ENCODE peak calls at places on chromosomes 5 and 9, in eight cellular contexts. V, R, Z, F, G, N, L and P are unnamed samples.

GRCh38 chr9:26261503-26262330 is 583.5 kb upstream of the TUSC1 start:
- DNase-seq in N (peak), V (no peak), L (peak), R (peak), Z (peak), F (no peak), G (no peak), P (no peak)

GRCh38 chr5:143673676-143674468 is 138.1 kb upstream of the HMHB1 start:
- DNase-seq in Z (peak), G (no peak), N (no peak), V (no peak), R (no peak), L (peak), F (no peak), P (no peak)

GRCh38 chr9:80775515-80775914 is 913.8 kb downstream of the TLE1 start:
- DNase-seq in N (no peak), R (peak), F (no peak), G (no peak), V (no peak), Z (no peak), L (peak), P (no peak)

GRCh38 chr5:21919417-21920022 is 933.6 kb downstream of the CDH12 start:
- DNase-seq in V (no peak), R (peak), N (peak), Z (no peak), G (no peak), F (peak), L (peak), P (no peak)

GRCh38 chr9:119349548-119349947 is 19.7 kb downstream of the BRINP1 start:
- DNase-seq in V (no peak), L (no peak), Z (no peak), R (no peak), G (no peak), F (no peak), N (no peak), P (no peak)

GRCh38 chr9:31629292-31629691 is 755.2 kb upstream of the ACO1 start:
- DNase-seq in F (no peak), L (no peak), R (no peak), V (no peak), G (no peak), Z (no peak), N (no peak), P (no peak)

GRCh38 chr5:178331491-178331981 is 98.9 kb upstream of the PHYKPL start:
- DNase-seq in Z (no peak), F (no peak), N (no peak), V (no peak), G (no peak), R (no peak), L (no peak), P (no peak)

GRCh38 chr5:73030995-73031394 is 75.2 kb downstream of the FCHO2 start:
- DNase-seq in Z (peak), N (peak), F (no peak), V (no peak), L (peak), R (peak), G (no peak), P (no peak)

GRCh38 chr9:69325409-69326212 is 596 bp downstream of the ENTREP1 start:
- DNase-seq in N (no peak), G (no peak), R (no peak), Z (peak), V (no peak), L (peak), F (no peak), P (no peak)

GRCh38 chr9:19108038-19108437 is 5.3 kb upstream of the HAUS6 start:
- DNase-seq in G (no peak), L (no peak), N (no peak), F (no peak), R (no peak), Z (no peak), V (no peak), P (no peak)

GRCh38 chr9:5842926-5843325 is 10.0 kb upstream of the ERMP1 start:
- DNase-seq in R (no peak), G (no peak), V (no peak), N (no peak), Z (no peak), F (no peak), L (no peak), P (no peak)

GRCh38 chr9:103913899-103914298 is 180.2 kb upstream of the SMC2 start:
- DNase-seq in L (no peak), N (no peak), V (no peak), R (no peak), Z (no peak), F (no peak), G (no peak), P (no peak)

GRCh38 chr9:124300312-124300711 is 42.6 kb downstream of the NEK6 start:
- DNase-seq in R (no peak), Z (no peak), G (no peak), V (no peak), L (no peak), F (no peak), N (no peak), P (no peak)

GRCh38 chr5:96807099-96807654 is 568 bp downstream of the ERAP1 start:
- DNase-seq in L (peak), Z (peak), N (peak), F (no peak), V (peak), G (peak), R (peak), P (peak)

GRCh38 chr9:17625644-17626388 is 47.0 kb downstream of the SH3GL2 start:
- DNase-seq in N (no peak), R (no peak), L (no peak), Z (peak), G (no peak), V (no peak), F (no peak), P (no peak)

GRCh38 chr5:87298687-87299362 is 31.1 kb downstream of the RASA1 start:
- DNase-seq in F (no peak), G (no peak), N (no peak), R (no peak), Z (no peak), V (no peak), L (no peak), P (no peak)